ENCODE peak calls at places on chromosomes 6 and 20, in seven cellular contexts. W is SK-MEL-5, P is SK-N-SH, C is ACHN, T is T-helper 9 cell, Q is Kasumi-1, G is lower lobe of right lung. J is an unnamed sample.

GRCh38 chr20:53774487-53775203 is 181.0 kb upstream of the ZNF217 start:
- DNase-seq in W (no peak), P (no peak), C (peak), T (no peak), Q (no peak), G (no peak), J (no peak)

GRCh38 chr20:37530696-37531095 is 3.0 kb upstream of the BLCAP start:
- DNase-seq in W (no peak), P (no peak), C (no peak), T (no peak), Q (no peak), G (no peak), J (no peak)

GRCh38 chr20:47311967-47312681 is 44.4 kb downstream of the ZMYND8 start:
- DNase-seq in W (no peak), P (no peak), C (no peak), T (no peak), Q (no peak), G (no peak), J (no peak)

GRCh38 chr6:96391776-96392175 is 129.8 kb upstream of the UFL1 start:
- DNase-seq in W (no peak), P (peak), C (peak), T (no peak), Q (no peak), G (peak), J (peak)

GRCh38 chr6:47248446-47248845 is 61.3 kb downstream of the TNFRSF21 start:
- DNase-seq in W (no peak), P (peak), C (no peak), T (no peak), Q (no peak), G (no peak), J (no peak)

GRCh38 chr6:1479095-1479494 is 89.7 kb downstream of the FOXF2 start:
- DNase-seq in W (no peak), P (no peak), C (no peak), T (no peak), Q (no peak), G (no peak), J (no peak)

GRCh38 chr6:24888967-24889366 is 46.8 kb downstream of the RIPOR2 start:
- DNase-seq in W (no peak), P (no peak), C (no peak), T (no peak), Q (no peak), G (no peak), J (no peak)

GRCh38 chr20:4725263-4725550 is 3.5 kb downstream of the PRND start:
- DNase-seq in W (no peak), P (no peak), C (no peak), T (no peak), Q (no peak), G (no peak), J (no peak)

GRCh38 chr20:47368301-47368700 is 11.8 kb upstream of the ZMYND8 start:
- DNase-seq in W (no peak), P (no peak), C (no peak), T (no peak), Q (no peak), G (no peak), J (no peak)

GRCh38 chr20:3163099-3164042 is 3.7 kb upstream of the FASTKD5 start:
- DNase-seq in W (no peak), P (peak), C (no peak), T (no peak), Q (no peak), G (no peak), J (no peak)

GRCh38 chr6:90249044-90249443 is 47.6 kb downstream of the BACH2 start:
- DNase-seq in W (peak), P (no peak), C (no peak), T (no peak), Q (no peak), G (no peak), J (no peak)

GRCh38 chr6:163192591-163192990 is 221.9 kb upstream of the QKI start:
- DNase-seq in W (no peak), P (no peak), C (no peak), T (no peak), Q (no peak), G (no peak), J (no peak)

GRCh38 chr20:37501940-37502339 is 19.1 kb upstream of the NNAT start:
- DNase-seq in W (no peak), P (no peak), C (no peak), T (no peak), Q (no peak), G (no peak), J (no peak)